ENCODE peak calls at places on chromosomes 13 and 19, in nine cellular contexts. U is activated CD8-positive, alpha-beta T cell treated with anti-CD3 and anti-CD28 coated beads for 36 hours; H is Peyer's patch; A is endothelial cell; O is astrocyte of the cerebellum; M is cardiac muscle cell; G is pancreas; S is DND-41; K is mesothelial cell of epicardium. J is an unnamed sample.

GRCh38 chr13:30142502-30143211 is 164.7 kb downstream of the KATNAL1 start:
- DNase-seq in K (no peak), A (no peak), H (no peak), U (peak; percentile 31), S (no peak), O (peak; percentile 98), G (no peak), M (no peak), J (peak; percentile 97)

GRCh38 chr19:7507884-7508283 is 8.0 kb upstream of the ZNF358 start:
- DNase-seq in H (peak; percentile 34), O (no peak), G (peak; percentile 85), U (peak; percentile 51), A (no peak), M (no peak), K (no peak), S (no peak), J (peak; percentile 91)

GRCh38 chr19:5719274-5719960 is 529 bp downstream of the LONP1 start:
- DNase-seq in S (no peak), U (peak; percentile 63), H (no peak), K (no peak), M (peak; percentile 34), G (no peak), O (no peak), A (no peak), J (no peak)

GRCh38 chr13:41137241-41137640 is 4.6 kb upstream of the KBTBD6 start:
- DNase-seq in O (no peak), H (no peak), G (no peak), M (no peak), K (no peak), U (no peak), A (no peak), S (no peak), J (no peak)

GRCh38 chr13:79675931-79676658 is 195.1 kb downstream of the NDFIP2 start:
- DNase-seq in K (no peak), M (peak; percentile 65), S (no peak), H (no peak), A (no peak), O (no peak), U (no peak), G (no peak), J (no peak)

GRCh38 chr13:102405499-102406079 is 3.7 kb upstream of the FGF14 start:
- DNase-seq in O (peak; percentile 24), A (peak; percentile 42), K (no peak), U (peak; percentile 11), S (peak; percentile 24), M (peak; percentile 67), H (no peak), G (no peak), J (peak; percentile 43)

GRCh38 chr19:4914736-4915501 is 5.6 kb downstream of the UHRF1 start:
- DNase-seq in H (peak; percentile 72), M (no peak), U (peak; percentile 90), G (no peak), A (no peak), S (peak; percentile 57), K (no peak), O (no peak), J (peak; percentile 83)

GRCh38 chr13:44259045-44260042 is 114.3 kb upstream of the SERP2 start:
- DNase-seq in U (peak; percentile 92), M (no peak), S (peak; percentile 64), G (no peak), H (peak; percentile 87), A (no peak), O (no peak), K (no peak), J (peak; percentile 61)

GRCh38 chr19:17455711-17456123 is 5.0 kb downstream of the NXNL1 start:
- DNase-seq in M (no peak), K (no peak), A (peak; percentile 22), U (no peak), S (no peak), H (no peak), G (peak; percentile 68), O (no peak), J (no peak)

GRCh38 chr13:97515643-97516042 is 81.7 kb downstream of the RAP2A start:
- DNase-seq in M (no peak), H (no peak), S (no peak), U (no peak), G (no peak), O (no peak), A (no peak), K (no peak), J (no peak)
- TF ChIP-seq CTCF in M (no peak), H (no peak), S (no peak), U (no peak), G (no peak), O (no peak), A (no peak), K (no peak), J (no peak)

DNA sequence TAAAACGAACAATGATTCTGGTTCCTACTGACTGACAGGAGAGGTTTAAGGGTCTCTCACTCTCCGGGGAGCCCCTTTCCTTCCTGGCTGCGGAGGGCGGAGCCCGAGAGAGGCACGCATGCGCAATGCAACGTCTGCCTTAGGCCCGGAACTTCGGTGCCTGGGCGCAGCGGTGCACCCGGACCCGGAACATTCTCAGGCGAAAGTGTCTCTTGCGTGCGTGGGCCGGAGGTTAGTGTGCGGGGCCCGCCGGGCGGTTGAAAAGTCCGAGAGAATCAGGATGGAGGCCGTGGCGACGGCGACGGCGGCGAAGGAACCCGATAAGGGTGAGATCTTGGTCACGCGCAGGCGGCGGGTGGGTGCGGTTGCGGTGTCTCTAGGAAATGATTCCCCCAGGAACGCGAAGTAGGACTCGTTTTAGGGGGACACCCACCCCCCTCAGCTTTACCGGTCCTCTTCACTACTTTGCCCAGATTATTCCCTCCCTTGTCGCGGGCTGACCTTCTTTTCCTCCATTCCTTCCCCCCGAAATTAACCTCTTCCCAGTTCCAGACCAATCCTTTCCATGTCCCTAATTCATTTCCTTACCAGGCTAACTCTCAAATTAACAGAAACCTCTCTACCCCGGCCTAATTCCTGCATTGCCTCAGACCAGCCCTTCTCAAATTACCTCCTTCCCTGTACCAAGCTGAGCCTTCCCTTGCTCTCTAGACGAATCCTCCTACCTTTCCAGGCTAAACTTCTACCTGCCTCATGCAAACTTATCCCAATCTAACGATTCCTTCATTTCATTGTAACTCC is at the start of gene CCDC97:
- DNase-seq in U (peak; percentile 90), S (peak; percentile 90), A (peak; percentile 85), K (peak; percentile 75), M (peak; percentile 89), H (peak; percentile 81), O (peak; percentile 66), G (peak; percentile 95), J (peak; percentile 83)
- TF ChIP-seq CTCF in U (no peak), S (no peak), A (no peak), K (no peak), M (no peak), H (no peak), O (no peak), G (no peak), J (no peak)

GRCh38 chr19:42431486-42431885 is 4.3 kb upstream of the LIPE start:
- DNase-seq in A (no peak), G (no peak), S (no peak), U (no peak), K (no peak), M (no peak), O (no peak), H (no peak), J (no peak)

GRCh38 chr19:42428676-42429075 is 1.5 kb upstream of the LIPE start:
- DNase-seq in M (no peak), H (no peak), O (no peak), K (no peak), U (no peak), G (no peak), A (no peak), S (no peak), J (no peak)

GRCh38 chr19:42436006-42436405 is 6.7 kb downstream of the CXCL17 start:
- DNase-seq in U (no peak), O (no peak), S (no peak), G (no peak), M (no peak), A (no peak), H (no peak), K (no peak), J (peak; percentile 77)

GRCh38 chr19:42435316-42435715 is 7.4 kb downstream of the CXCL17 start:
- DNase-seq in M (no peak), H (no peak), K (no peak), U (no peak), S (no peak), O (no peak), G (no peak), A (no peak), J (no peak)

DNA sequence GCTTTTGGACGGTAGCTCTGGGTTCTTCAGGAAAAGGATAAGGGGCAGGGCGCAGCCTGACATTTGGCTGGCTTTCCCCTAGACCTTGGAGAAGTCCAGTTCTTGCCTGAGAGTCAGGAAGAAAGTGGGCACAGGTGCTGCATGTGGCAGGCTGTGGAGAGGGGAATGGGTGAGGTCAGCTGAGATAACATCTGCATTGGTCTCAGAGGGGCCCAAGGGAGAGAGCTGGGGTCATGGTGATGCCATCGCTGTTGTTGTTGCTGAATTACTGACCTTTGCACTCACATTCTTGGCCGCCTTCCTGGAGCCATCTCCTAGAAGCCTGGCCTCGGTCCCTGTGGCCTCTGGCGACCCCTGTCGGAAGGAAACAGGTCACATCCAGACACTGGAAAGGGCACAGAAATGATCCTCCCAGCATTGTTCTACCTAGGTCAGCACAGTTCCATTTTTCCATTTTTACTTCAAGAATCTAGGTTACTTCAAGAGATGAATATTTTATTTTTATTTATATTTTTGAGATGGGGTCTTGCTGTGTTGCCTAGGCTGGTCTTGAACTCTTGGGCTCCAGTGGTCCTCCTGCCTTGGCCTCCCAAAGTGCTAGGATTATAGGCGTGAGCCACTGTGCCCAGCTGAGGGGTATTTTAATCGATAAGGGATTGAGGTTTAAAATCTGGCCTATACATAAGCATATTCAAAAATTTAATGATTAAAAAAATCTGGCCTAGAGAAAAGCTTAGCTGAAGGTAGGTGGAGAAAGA is 6.5 kb upstream of the LIPE start:
- DNase-seq in U (peak; percentile 82), A (peak; percentile 76), K (no peak), H (peak; percentile 71), O (no peak), M (peak; percentile 80), S (peak; percentile 39), G (peak; percentile 91), J (peak; percentile 78)
- TF ChIP-seq CTCF in U (peak; percentile 77), A (peak; percentile 59), K (no peak), H (peak; percentile 47), O (peak; percentile 60), M (peak; percentile 75), S (peak; percentile 34), G (peak; percentile 74), J (peak; percentile 76)

GRCh38 chr13:99436013-99436412 is 65.3 kb upstream of the TM9SF2 start:
- DNase-seq in K (no peak), M (no peak), H (no peak), G (no peak), S (no peak), U (peak; percentile 23), O (no peak), A (no peak), J (no peak)

GRCh38 chr13:99432637-99433542 is 68.4 kb upstream of the TM9SF2 start:
- DNase-seq in A (peak; percentile 50), K (no peak), O (no peak), G (no peak), H (peak; percentile 79), U (peak; percentile 97), S (peak; percentile 57), M (peak; percentile 21), J (peak; percentile 80)

GRCh38 chr13:99433543-99434075 is 67.7 kb upstream of the TM9SF2 start:
- DNase-seq in K (no peak), S (no peak), G (no peak), H (no peak), A (no peak), O (no peak), U (peak; percentile 19), M (no peak), J (no peak)

GRCh38 chr13:99435116-99435515 is 66.2 kb upstream of the TM9SF2 start:
- DNase-seq in A (no peak), S (no peak), G (no peak), O (no peak), H (no peak), M (no peak), U (no peak), K (no peak), J (no peak)

GRCh38 chr13:99434258-99434788 is 66.9 kb upstream of the TM9SF2 start:
- DNase-seq in H (peak; percentile 74), A (no peak), O (no peak), G (no peak), S (no peak), U (peak; percentile 93), K (no peak), M (no peak), J (no peak)
- TF ChIP-seq CTCF in H (no peak), A (no peak), O (no peak), G (no peak), S (no peak), U (no peak), K (no peak), M (no peak), J (no peak)

J was measured in fibroblast of mammary gland.